ENCODE peak calls at places on chromosomes 4 and X, in eight cellular contexts. D, R, Q, P, K, T, L and M are unnamed samples.
A peak's percentile ranks its signal among the peaks of the same experiment; 100 is the strongest.

GRCh38 chrX:36963069-36963808 is 44.9 kb upstream of the FAM47C start:
- DNase-seq in D (no peak), R (no peak), Q (no peak), P (no peak), K (no peak), T (no peak), L (no peak), M (no peak)

GRCh38 chr4:72987741-72988729 is 81.5 kb downstream of the COX18 start:
- DNase-seq in D (no peak), R (no peak), Q (no peak), P (no peak), K (peak; percentile 36), T (no peak), L (no peak), M (no peak)

GRCh38 chr4:185700048-185700447 is 111.9 kb downstream of the SORBS2 start:
- DNase-seq in D (no peak), R (no peak), Q (no peak), P (no peak), K (peak; percentile 26), T (no peak), L (no peak), M (no peak)

GRCh38 chr4:2934813-2935761 is 28.1 kb downstream of the NOP14 start:
- DNase-seq in D (peak; percentile 99), R (peak; percentile 93), Q (peak; percentile 95), P (peak; percentile 75), K (peak; percentile 68), T (peak; percentile 99), L (peak; percentile 97), M (peak; percentile 93)

GRCh38 chrX:77640702-77641101 is 145.3 kb downstream of the ATRX start:
- DNase-seq in D (no peak), R (no peak), Q (no peak), P (no peak), K (no peak), T (no peak), L (no peak), M (no peak)

GRCh38 chr4:155787113-155787710 is 28.4 kb downstream of the GUCY1B1 start:
- DNase-seq in D (no peak), R (no peak), Q (no peak), P (no peak), K (no peak), T (no peak), L (no peak), M (no peak)

GRCh38 chr4:147518846-147519767 is 38.2 kb downstream of the EDNRA start:
- DNase-seq in D (no peak), R (peak; percentile 40), Q (no peak), P (no peak), K (peak; percentile 73), T (no peak), L (no peak), M (no peak)

GRCh38 chr4:2511645-2512131 is 24.8 kb upstream of the FAM193A start:
- DNase-seq in D (no peak), R (no peak), Q (no peak), P (no peak), K (no peak), T (no peak), L (no peak), M (no peak)

GRCh38 chrX:48468693-48469691 is 1.1 kb downstream of the SLC38A5 start:
- DNase-seq in D (peak; percentile 43), R (no peak), Q (no peak), P (no peak), K (no peak), T (peak; percentile 63), L (peak; percentile 52), M (no peak)

GRCh38 chrX:141341341-141341740 is 99.0 kb upstream of the SPANXC start:
- DNase-seq in D (no peak), R (no peak), Q (no peak), P (no peak), K (peak; percentile 86), T (no peak), L (no peak), M (no peak)

GRCh38 chr4:10058371-10058770 is 37.1 kb upstream of the SLC2A9 start:
- DNase-seq in D (no peak), R (no peak), Q (no peak), P (no peak), K (no peak), T (no peak), L (no peak), M (no peak)

GRCh38 chrX:111349934-111350333 is 62.1 kb downstream of the DCX start:
- DNase-seq in D (no peak), R (no peak), Q (no peak), P (no peak), K (no peak), T (no peak), L (no peak), M (no peak)

GRCh38 chrX:153723351-153724251 is 586 bp downstream of the BCAP31 start:
- DNase-seq in D (peak; percentile 50), R (no peak), Q (no peak), P (no peak), K (no peak), T (no peak), L (no peak), M (no peak)

GRCh38 chrX:41421071-41421729 is 25.9 kb upstream of the NYX start:
- DNase-seq in D (no peak), R (no peak), Q (no peak), P (no peak), K (no peak), T (no peak), L (no peak), M (no peak)

GRCh38 chr4:53854991-53855885 is 209.2 kb downstream of the CHIC2 start:
- DNase-seq in D (no peak), R (no peak), Q (no peak), P (no peak), K (peak; percentile 65), T (no peak), L (no peak), M (no peak)

GRCh38 chrX:150648296-150648940 is 44.8 kb upstream of the MTMR1 start:
- DNase-seq in D (no peak), R (no peak), Q (no peak), P (no peak), K (no peak), T (no peak), L (no peak), M (no peak)

GRCh38 chrX:82945332-82945731 is 562.8 kb upstream of the POU3F4 start:
- DNase-seq in D (no peak), R (no peak), Q (no peak), P (no peak), K (no peak), T (no peak), L (no peak), M (no peak)
- H3K27me3 ChIP-seq in D (no peaks in the 10 kb centered on the region), R (no peaks in the 10 kb centered on the region), Q (no peaks in the 10 kb centered on the region), P (no peaks in the 10 kb centered on the region), K (no peaks in the 10 kb centered on the region), T (no peaks in the 10 kb centered on the region), L (no peaks in the 10 kb centered on the region), M (no peaks in the 10 kb centered on the region)

DNA sequence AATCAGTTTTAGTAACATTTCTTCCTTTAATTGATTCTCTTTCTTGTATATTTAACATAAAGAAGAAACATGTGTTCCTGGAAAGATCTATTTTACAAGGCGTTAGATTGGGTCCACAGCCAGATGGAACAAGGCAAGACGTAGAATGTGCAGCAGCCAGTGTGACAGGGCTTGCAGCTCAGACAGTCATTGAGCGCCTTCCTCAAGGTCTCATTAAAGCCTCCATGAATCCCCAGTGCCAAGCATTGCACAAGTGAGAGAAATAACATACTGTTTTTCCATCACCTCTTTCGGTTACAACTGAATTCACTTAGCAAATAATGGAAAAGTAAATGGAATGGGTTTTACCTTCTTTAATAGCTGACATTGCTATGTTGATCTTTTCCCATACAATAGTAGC is 292.5 kb downstream of the USP46 start:
- DNase-seq in D (no peak), R (no peak), Q (no peak), P (no peak), K (no peak), T (no peak), L (no peak), M (no peak)
- H3K9me3 ChIP-seq in D (no peaks in the 10 kb centered on the region), R (no peaks in the 10 kb centered on the region), Q (no peaks in the 10 kb centered on the region), P (no peaks in the 10 kb centered on the region), K (no peaks in the 10 kb centered on the region), T (no peaks in the 10 kb centered on the region), L (no peaks in the 10 kb centered on the region), M (no peaks in the 10 kb centered on the region)

GRCh38 chr4:37469286-37469685 is 216.9 kb downstream of the RELL1 start:
- DNase-seq in D (no peak), R (no peak), Q (no peak), P (no peak), K (no peak), T (no peak), L (no peak), M (no peak)

GRCh38 chr4:37470243-37470642 is 215.9 kb downstream of the RELL1 start:
- DNase-seq in D (no peak), R (no peak), Q (no peak), P (no peak), K (no peak), T (no peak), L (no peak), M (no peak)

GRCh38 chr4:37467824-37468223 is 218.4 kb downstream of the RELL1 start:
- DNase-seq in D (no peak), R (no peak), Q (no peak), P (no peak), K (no peak), T (no peak), L (no peak), M (no peak)

GRCh38 chr4:37464373-37464772 is 219.8 kb downstream of the NWD2 start:
- DNase-seq in D (no peak), R (no peak), Q (no peak), P (no peak), K (no peak), T (no peak), L (no peak), M (no peak)

GRCh38 chr4:37467223-37467622 is 219.0 kb downstream of the RELL1 start:
- DNase-seq in D (no peak), R (no peak), Q (no peak), P (no peak), K (no peak), T (no peak), L (no peak), M (no peak)
- H3K27me3 ChIP-seq in D (peaks cover 14% of the 10 kb centered on the region), R (no peaks in the 10 kb centered on the region), Q (peaks cover 14% of the 10 kb centered on the region), P (no peaks in the 10 kb centered on the region), K (no peaks in the 10 kb centered on the region), T (no peaks in the 10 kb centered on the region), L (no peaks in the 10 kb centered on the region), M (no peaks in the 10 kb centered on the region)

GRCh38 chr4:71870456-71870855 is 86.6 kb upstream of the GC start:
- DNase-seq in D (no peak), R (no peak), Q (no peak), P (no peak), K (no peak), T (no peak), L (no peak), M (no peak)
- H3K9me3 ChIP-seq in D (no peaks in the 10 kb centered on the region), R (no peaks in the 10 kb centered on the region), Q (peaks cover 6% of the 10 kb centered on the region), P (no peaks in the 10 kb centered on the region), K (no peaks in the 10 kb centered on the region), T (no peaks in the 10 kb centered on the region), L (no peaks in the 10 kb centered on the region), M (no peaks in the 10 kb centered on the region)

DNA sequence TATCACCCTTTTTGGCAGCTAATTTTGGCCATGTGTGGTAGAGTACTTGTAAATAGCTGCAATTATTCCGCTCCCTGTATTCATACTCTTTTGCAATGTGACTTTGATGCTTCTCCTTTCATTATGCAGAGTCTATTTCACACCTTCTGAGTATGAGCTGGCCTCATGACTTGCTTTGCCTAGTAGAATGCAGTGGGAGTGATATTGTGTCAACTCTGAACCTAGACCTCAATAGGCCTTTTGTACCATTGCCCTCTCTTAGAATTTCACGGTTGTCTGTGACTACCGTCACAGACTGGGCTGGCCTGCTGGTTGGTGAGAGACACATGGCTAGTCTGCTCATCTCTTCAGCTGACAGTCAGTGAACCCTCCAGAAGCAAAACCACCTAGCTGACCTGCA is 118.7 kb downstream of the DDIT4L start:
- DNase-seq in D (no peak), R (no peak), Q (no peak), P (no peak), K (no peak), T (no peak), L (no peak), M (no peak)
- H3K27me3 ChIP-seq in D (no peaks in the 10 kb centered on the region), R (peaks cover 3% of the 10 kb centered on the region), Q (peaks cover 20% of the 10 kb centered on the region), P (no peaks in the 10 kb centered on the region), K (no peaks in the 10 kb centered on the region), T (no peaks in the 10 kb centered on the region), L (no peaks in the 10 kb centered on the region), M (no peaks in the 10 kb centered on the region)